ENCODE peak calls at places on chromosome 12, in five cellular contexts. L is Peyer's patch, P is glutamatergic neuron, E is fibroblast of villous mesenchyme, Z is cardiac fibroblast. I is an unnamed sample.

GRCh38 chr12:5520037-5520436 is 88.1 kb downstream of the NTF3 start:
- DNase-seq in L (no peak), P (no peak), E (no peak), Z (no peak), I (no peak)

GRCh38 chr12:22228022-22228875 is 106.3 kb downstream of the ST8SIA1 start:
- DNase-seq in L (no peak), P (no peak), E (no peak), Z (peak), I (no peak)

GRCh38 chr12:105205322-105206048 is 30.5 kb downstream of the APPL2 start:
- DNase-seq in L (no peak), P (no peak), E (no peak), Z (no peak), I (no peak)

GRCh38 chr12:67026847-67027246 is 242.3 kb upstream of the CAND1 start:
- DNase-seq in L (no peak), P (no peak), E (no peak), Z (no peak), I (no peak)

GRCh38 chr12:93015970-93016751 is 87.1 kb upstream of the EEA1 start:
- DNase-seq in L (no peak), P (no peak), E (no peak), Z (peak), I (no peak)

GRCh38 chr12:98424726-98425401 is 90.5 kb upstream of the TMPO start:
- DNase-seq in L (peak), P (peak), E (peak), Z (peak), I (peak)

GRCh38 chr12:46103691-46104090 is 113.3 kb upstream of the SCAF11 start:
- DNase-seq in L (no peak), P (no peak), E (no peak), Z (no peak), I (no peak)

GRCh38 chr12:45930369-45930768 is 60.0 kb downstream of the SCAF11 start:
- DNase-seq in L (no peak), P (no peak), E (no peak), Z (no peak), I (no peak)

GRCh38 chr12:65106948-65107347 is 14.2 kb downstream of the WIF1 start:
- DNase-seq in L (no peak), P (no peak), E (peak), Z (peak), I (peak)

GRCh38 chr12:51209259-51209658 is 8.6 kb downstream of the POU6F1 start:
- DNase-seq in L (no peak), P (no peak), E (no peak), Z (no peak), I (no peak)

GRCh38 chr12:67593041-67593870 is 55.3 kb upstream of the DYRK2 start:
- DNase-seq in L (peak), P (no peak), E (no peak), Z (no peak), I (peak)

GRCh38 chr12:3634348-3634747 is 118.6 kb downstream of the CRACR2A start:
- DNase-seq in L (no peak), P (no peak), E (no peak), Z (no peak), I (no peak)

GRCh38 chr12:124273630-124274029 is 21.3 kb upstream of the RFLNA start:
- DNase-seq in L (no peak), P (no peak), E (no peak), Z (peak), I (peak)

GRCh38 chr12:8960185-8960584 is 10.7 kb upstream of the M6PR start:
- DNase-seq in L (no peak), P (no peak), E (no peak), Z (no peak), I (no peak)

GRCh38 chr12:39902823-39903222 is 203.1 kb downstream of the SLC2A13 start:
- DNase-seq in L (no peak), P (no peak), E (peak), Z (peak), I (no peak)

GRCh38 chr12:54384591-54385041 is at the start of gene ZNF385A:
- DNase-seq in L (peak), P (no peak), E (no peak), Z (no peak), I (no peak)

GRCh38 chr12:31407562-31407961 is 81.6 kb upstream of the SINHCAF start:
- DNase-seq in L (no peak), P (no peak), E (no peak), Z (no peak), I (no peak)

GRCh38 chr12:125533434-125534029 is 468.3 kb downstream of the AACS start:
- DNase-seq in L (no peak), P (peak), E (peak), Z (no peak), I (no peak)

GRCh38 chr12:21699851-21700250 is 42.2 kb upstream of the LDHB start:
- DNase-seq in L (no peak), P (no peak), E (no peak), Z (no peak), I (no peak)

GRCh38 chr12:127803545-127803944 is 463.4 kb upstream of the TMEM132C start:
- DNase-seq in L (no peak), P (no peak), E (no peak), Z (no peak), I (no peak)

GRCh38 chr12:109759595-109759994 is 46.0 kb downstream of the FAM222A start:
- DNase-seq in L (peak), P (no peak), E (no peak), Z (no peak), I (no peak)

GRCh38 chr12:112705037-112705632 is 86.4 kb upstream of the RPH3A start:
- DNase-seq in L (no peak), P (no peak), E (no peak), Z (no peak), I (no peak)
- TF ChIP-seq CTCF in L (no peak), P (no peak), E (no peak), Z (no peak), I (no peak)

GRCh38 chr12:7139213-7139612 is 9.0 kb downstream of the CLSTN3 start:
- DNase-seq in L (no peak), P (no peak), E (no peak), Z (no peak), I (no peak)

GRCh38 chr12:7134371-7135166 is 4.4 kb downstream of the CLSTN3 start:
- DNase-seq in L (no peak), P (no peak), E (no peak), Z (no peak), I (no peak)

GRCh38 chr12:7137868-7138267 is 7.7 kb downstream of the CLSTN3 start:
- DNase-seq in L (no peak), P (no peak), E (no peak), Z (no peak), I (no peak)

GRCh38 chr12:7136071-7136470 is 5.9 kb downstream of the CLSTN3 start:
- DNase-seq in L (no peak), P (no peak), E (no peak), Z (no peak), I (no peak)

GRCh38 chr12:7136676-7137075 is 6.5 kb downstream of the CLSTN3 start:
- DNase-seq in L (no peak), P (no peak), E (no peak), Z (no peak), I (no peak)
- TF ChIP-seq CTCF in L (no peak), P (no peak), E (no peak), Z (no peak), I (no peak)

GRCh38 chr12:103495783-103496456 is at the start of gene C12orf42:
- DNase-seq in L (peak), P (peak), E (peak), Z (peak), I (peak)
- TF ChIP-seq CTCF in L (no peak), P (peak), E (peak), Z (peak), I (peak)

DNA sequence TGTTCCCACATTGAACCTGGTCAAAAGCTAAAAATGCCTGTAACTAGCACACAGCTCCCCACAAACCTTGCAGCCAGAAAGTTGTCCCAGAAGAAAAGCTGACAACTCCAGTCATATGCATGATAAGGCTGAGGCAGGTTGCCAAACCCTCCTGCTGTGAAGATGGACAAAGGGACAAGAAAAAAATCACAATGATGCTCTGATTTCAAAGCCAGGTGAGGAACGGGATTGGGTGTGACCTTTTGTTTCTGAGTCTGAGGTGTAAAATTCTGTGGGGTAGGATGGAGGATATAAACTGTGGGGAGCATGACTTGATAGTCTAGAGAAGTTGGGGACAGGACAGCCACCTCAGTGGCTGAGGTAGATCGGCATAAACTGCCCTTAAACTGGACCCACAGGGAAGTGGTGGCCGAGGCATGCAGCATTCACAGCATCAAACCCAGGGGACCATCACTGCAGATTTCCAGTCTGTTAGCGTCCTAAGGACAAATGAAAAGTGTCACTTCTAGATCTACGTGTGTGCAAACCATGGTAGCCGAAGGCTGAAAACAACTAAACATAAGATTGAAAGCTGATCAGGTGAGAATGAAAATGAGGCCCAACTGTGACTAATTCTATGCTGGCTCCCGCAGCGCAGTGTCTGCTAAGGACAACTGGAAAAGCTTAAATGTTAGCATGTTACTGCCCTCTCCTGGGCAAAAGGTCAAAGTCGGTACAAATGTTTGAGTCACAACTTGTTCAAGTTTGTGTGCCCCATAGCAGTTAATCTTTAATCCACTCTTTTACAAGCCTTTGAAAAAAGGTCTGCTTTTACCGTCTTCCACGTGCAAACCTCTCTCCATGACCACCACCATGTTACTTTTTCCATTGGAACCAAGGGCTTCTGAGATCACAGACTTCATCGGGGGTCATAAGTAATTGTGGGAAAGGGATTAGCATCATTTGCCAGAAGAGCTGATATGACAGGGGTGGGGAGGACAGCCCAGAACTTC is 39.8 kb downstream of the GRIN2B start:
- DNase-seq in L (peak), P (peak), E (peak), Z (peak), I (peak)
- TF ChIP-seq CTCF in L (peak), P (peak), E (peak), Z (peak), I (peak)

GRCh38 chr12:120625557-120626419 is 14.6 kb upstream of the CABP1 start:
- DNase-seq in L (no peak), P (no peak), E (no peak), Z (no peak), I (no peak)
- TF ChIP-seq CTCF in L (peak), P (no peak), E (peak), Z (no peak), I (peak)

GRCh38 chr12:43957732-43958131 is 121.9 kb downstream of the TMEM117 start:
- DNase-seq in L (no peak), P (no peak), E (peak), Z (peak), I (peak)
- TF ChIP-seq CTCF in L (peak), P (peak), E (peak), Z (peak), I (peak)

GRCh38 chr12:115866909-115867525 is 410.5 kb downstream of the MED13L start:
- DNase-seq in L (no peak), P (no peak), E (no peak), Z (no peak), I (no peak)
- TF ChIP-seq CTCF in L (peak), P (no peak), E (no peak), Z (no peak), I (peak)

DNA sequence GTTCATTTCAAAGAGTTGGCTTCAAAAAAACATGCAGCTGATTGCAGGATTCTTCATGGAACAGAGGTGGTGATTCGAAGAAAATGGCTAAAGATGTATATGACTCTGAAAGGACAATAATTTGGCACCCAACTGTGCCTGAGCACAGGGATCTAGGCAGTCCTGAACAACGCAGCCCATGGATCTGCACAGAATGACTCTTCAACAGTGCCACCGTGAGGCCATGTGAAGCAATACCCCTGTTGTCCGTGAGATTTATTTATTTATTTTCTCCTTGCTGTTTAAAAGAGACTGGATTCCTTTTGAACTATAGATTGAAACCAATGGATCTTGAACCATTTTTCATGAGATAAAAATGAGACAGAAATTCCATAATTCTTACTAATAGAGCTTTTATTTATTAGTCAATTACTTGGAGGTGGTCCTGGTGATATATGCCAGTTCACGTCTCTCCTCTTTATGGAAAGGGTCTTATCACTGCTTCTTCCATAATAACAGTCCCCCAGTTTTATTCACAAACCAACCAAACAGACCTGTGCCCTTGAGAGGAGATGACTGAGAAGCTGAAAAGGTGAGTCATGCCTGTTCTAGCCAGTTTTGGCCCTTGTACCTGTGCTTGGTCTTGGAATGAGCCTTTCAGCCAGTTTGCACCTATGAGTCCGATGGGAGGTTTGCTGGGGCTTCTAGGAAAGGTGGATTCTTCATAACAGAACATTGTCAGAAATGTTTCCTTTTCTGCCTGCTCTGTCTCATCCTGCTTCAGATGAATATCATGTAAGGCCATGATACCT is 1598.3 kb downstream of the AACS start:
- DNase-seq in L (no peak), P (peak), E (peak), Z (peak), I (peak)
- TF ChIP-seq CTCF in L (no peak), P (peak), E (no peak), Z (peak), I (peak)

DNA sequence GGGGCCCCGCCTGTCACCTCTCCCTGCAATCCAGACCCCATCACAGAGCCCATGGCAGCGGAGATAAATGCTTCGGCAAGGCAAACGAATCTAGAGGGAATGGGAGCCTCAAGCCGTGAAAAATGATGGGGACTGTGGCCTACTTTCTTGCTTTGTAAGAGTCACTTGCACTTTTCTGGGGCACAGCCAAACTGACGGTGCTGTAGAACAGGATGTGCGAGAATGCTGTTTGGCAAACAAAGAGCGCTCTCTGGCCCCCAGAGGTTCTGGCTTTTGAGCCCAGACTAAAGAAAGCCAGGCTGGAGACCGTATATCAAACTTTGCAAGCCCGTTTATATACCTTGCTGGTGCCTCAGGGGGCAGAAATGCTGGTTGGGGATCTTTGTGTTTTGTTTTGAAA is 108.7 kb downstream of the CACNA1C start:
- DNase-seq in L (peak), P (no peak), E (peak), Z (peak), I (no peak)
- TF ChIP-seq CTCF in L (no peak), P (no peak), E (no peak), Z (no peak), I (no peak)

I was measured in HFFc6.